ENCODE peak calls at places on chromosomes 3 and 15, in six cellular contexts. H is neuronal stem cell, G is IMR-90, E is trophoblast cell, Z is mesenchymal stem cell, A is H1. R is an unnamed sample.

GRCh38 chr15:42072141-42072685 is 22.1 kb downstream of the PLA2G4D start:
- DNase-seq in H (no peak), A (no peak), G (no peak), E (no peak), Z (no peak), R (no peak)

GRCh38 chr3:56664823-56665222 is 18.2 kb downstream of the TASOR start:
- DNase-seq in E (no peak), Z (no peak), H (no peak), G (no peak), A (no peak), R (no peak)

GRCh38 chr15:64855206-64856000 is 13.7 kb downstream of the PLEKHO2 start:
- DNase-seq in G (peak; percentile 65), H (no peak), A (no peak), Z (peak; percentile 42), E (no peak), R (no peak)

GRCh38 chr3:53709856-53710674 is 136.2 kb downstream of the CHDH start:
- DNase-seq in G (peak; percentile 53), H (peak; percentile 71), Z (peak; percentile 68), A (peak; percentile 60), E (peak; percentile 65), R (peak; percentile 85)

GRCh38 chr3:34155108-34155507 is 356.7 kb downstream of the PDCD6IP start:
- DNase-seq in E (no peak), G (no peak), H (no peak), Z (no peak), A (no peak), R (peak; percentile 2)

GRCh38 chr3:111318289-111318688 is 223.7 kb upstream of the CD96 start:
- DNase-seq in E (no peak), G (no peak), A (no peak), Z (no peak), H (no peak), R (no peak)

GRCh38 chr3:188881954-188882641 is 289.7 kb upstream of the TPRG1 start:
- DNase-seq in G (peak; percentile 95), H (no peak), Z (peak; percentile 89), A (no peak), E (peak; percentile 55), R (peak; percentile 58)

GRCh38 chr3:56990295-56991015 is 70.0 kb upstream of the SPATA12 start:
- DNase-seq in H (no peak), G (no peak), Z (no peak), A (no peak), E (no peak), R (no peak)

GRCh38 chr3:138005627-138006026 is 4.3 kb upstream of the CLDN18 start:
- DNase-seq in A (no peak), E (no peak), Z (no peak), G (no peak), H (no peak), R (no peak)

GRCh38 chr3:193586526-193586925 is 6.5 kb upstream of the OPA1 start:
- DNase-seq in G (no peak), E (no peak), H (no peak), Z (no peak), A (no peak), R (no peak)

GRCh38 chr15:79067434-79067833 is 23.1 kb downstream of the RASGRF1 start:
- DNase-seq in H (no peak), G (no peak), Z (no peak), A (no peak), E (no peak), R (no peak)

GRCh38 chr3:67154429-67154828 is 156.3 kb downstream of the KBTBD8 start:
- DNase-seq in E (no peak), Z (no peak), A (peak; percentile 9), H (no peak), G (no peak), R (peak; percentile 60)

GRCh38 chr3:75296858-75297257 is 367.3 kb upstream of the FRG2C start:
- DNase-seq in H (no peak), E (no peak), Z (no peak), A (no peak), G (no peak), R (peak; percentile 23)

GRCh38 chr3:163952499-163952898 is 1125.8 kb downstream of the SI start:
- DNase-seq in G (no peak), H (no peak), A (no peak), Z (no peak), E (no peak), R (no peak)

GRCh38 chr15:100939786-100940185 is 20.6 kb downstream of the LRRK1 start:
- DNase-seq in H (no peak), G (no peak), E (no peak), Z (no peak), A (no peak), R (no peak)

GRCh38 chr3:50524751-50525150 is 21.3 kb upstream of the CACNA2D2 start:
- DNase-seq in A (no peak), Z (no peak), E (no peak), G (no peak), H (no peak), R (no peak)

GRCh38 chr15:76684002-76684401 is 221.1 kb downstream of the SCAPER start:
- DNase-seq in A (no peak), H (no peak), G (no peak), E (no peak), Z (no peak), R (no peak)

GRCh38 chr15:41789662-41790061 is 15.4 kb downstream of the MAPKBP1 start:
- DNase-seq in A (no peak), Z (no peak), E (no peak), H (no peak), G (no peak), R (no peak)

GRCh38 chr15:97998307-97999071 is 38.0 kb downstream of the ARRDC4 start:
- DNase-seq in A (no peak), H (no peak), Z (no peak), G (no peak), E (no peak), R (no peak)

GRCh38 chr3:64351713-64352595 is 126.7 kb upstream of the PRICKLE2 start:
- DNase-seq in G (peak; percentile 54), H (no peak), A (no peak), E (peak; percentile 21), Z (peak; percentile 46), R (no peak)

GRCh38 chr15:28967071-28967470 is 81.3 kb downstream of the APBA2 start:
- DNase-seq in E (no peak), A (no peak), G (peak; percentile 70), H (no peak), Z (no peak), R (no peak)

GRCh38 chr3:48503406-48504050 is 446 bp downstream of the SHISA5 start:
- DNase-seq in H (peak; percentile 33), G (peak; percentile 42), Z (peak; percentile 66), E (peak; percentile 43), A (no peak), R (peak; percentile 75)

GRCh38 chr3:120800625-120801024 is 58.1 kb downstream of the GTF2E1 start:
- DNase-seq in Z (no peak), H (no peak), G (no peak), A (no peak), E (no peak), R (no peak)

GRCh38 chr3:72259755-72260589 is 475.0 kb upstream of the PROK2 start:
- DNase-seq in G (no peak), Z (peak; percentile 70), H (no peak), E (no peak), A (no peak), R (peak; percentile 59)

GRCh38 chr3:33037479-33037878 is 59.5 kb downstream of the GLB1 start:
- DNase-seq in H (no peak), Z (no peak), G (no peak), A (no peak), E (no peak), R (no peak)

GRCh38 chr15:65638681-65639089 is 16.9 kb downstream of the SLC24A1 start:
- DNase-seq in E (no peak), H (peak; percentile 63), Z (peak; percentile 85), A (no peak), G (peak; percentile 81), R (peak; percentile 87)

GRCh38 chr3:39205919-39206516 is 13.6 kb upstream of the XIRP1 start:
- DNase-seq in A (no peak), Z (no peak), G (no peak), E (no peak), H (no peak), R (no peak)

GRCh38 chr3:195307711-195308110 is 36.8 kb upstream of the XXYLT1 start:
- DNase-seq in E (no peak), G (no peak), H (no peak), A (no peak), Z (no peak), R (no peak)

GRCh38 chr15:98121957-98122356 is 161.5 kb downstream of the ARRDC4 start:
- DNase-seq in G (no peak), Z (peak; percentile 30), A (no peak), H (no peak), E (no peak), R (peak; percentile 50)

GRCh38 chr15:58378241-58379085 is 53.3 kb upstream of the LIPC start:
- DNase-seq in G (peak; percentile 54), A (no peak), H (no peak), Z (peak; percentile 52), E (no peak), R (no peak)

GRCh38 chr15:58369956-58370355 is 61.8 kb upstream of the LIPC start:
- DNase-seq in H (no peak), A (no peak), Z (no peak), G (no peak), E (peak; percentile 68), R (no peak)

GRCh38 chr15:58369261-58369699 is 62.5 kb upstream of the LIPC start:
- DNase-seq in E (no peak), Z (peak; percentile 89), H (no peak), G (peak; percentile 95), A (no peak), R (no peak)

GRCh38 chr15:58377193-58377592 is 54.6 kb upstream of the LIPC start:
- DNase-seq in H (no peak), A (no peak), G (no peak), Z (no peak), E (no peak), R (no peak)

GRCh38 chr15:58374147-58374546 is 57.6 kb upstream of the LIPC start:
- DNase-seq in A (no peak), Z (no peak), H (no peak), G (no peak), E (peak; percentile 36), R (no peak)
- H2BK5ac ChIP-seq in A (no peak overlapping the region), Z (no peak overlapping the region), H (no peak overlapping the region), G (no peak overlapping the region), E (no peak overlapping the region), R (no peak overlapping the region)

DNA sequence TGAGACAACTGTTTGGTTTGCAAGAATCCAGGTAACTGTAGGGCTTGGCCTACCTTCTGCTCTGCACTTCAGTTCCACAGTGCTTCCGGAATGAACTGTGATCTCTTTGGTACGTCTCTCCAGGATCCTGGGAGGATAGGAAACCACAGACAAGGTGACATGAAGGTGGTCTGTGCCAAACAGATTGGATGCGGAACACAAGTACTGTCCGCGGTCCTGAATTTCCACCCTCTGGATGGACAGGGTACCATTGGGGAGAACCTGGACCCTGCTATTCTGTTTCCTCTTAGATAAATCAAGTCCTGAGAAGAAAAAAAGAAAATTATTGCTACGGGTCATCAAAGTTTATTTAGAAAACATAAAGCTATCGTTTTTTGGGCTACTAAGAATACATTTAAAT is 17.3 kb downstream of the IGSF10 start:
- DNase-seq in H (peak; percentile 29), E (no peak), G (no peak), Z (no peak), A (no peak), R (peak; percentile 39)
- H3K4me3 ChIP-seq in H (no peak overlapping the region), E (no peak overlapping the region), G (no peak overlapping the region), Z (no peak overlapping the region), A (no peak overlapping the region), R (no peak overlapping the region)

GRCh38 chr3:152455989-152456388 is 187.3 kb downstream of the MBNL1 start:
- DNase-seq in Z (no peak), E (no peak), H (no peak), G (no peak), A (no peak), R (no peak)
- H2BK5ac ChIP-seq in Z (no peak overlapping the region), E (no peak overlapping the region), H (no peak overlapping the region), G (no peak overlapping the region), A (no peak overlapping the region), R (no peak overlapping the region)

GRCh38 chr15:59438891-59439290 is 905 bp downstream of the FAM81A start:
- DNase-seq in Z (peak; percentile 1), G (no peak), A (no peak), E (no peak), H (no peak), R (no peak)
- H3K4me3 ChIP-seq in Z (no peak overlapping the region), G (no peak overlapping the region), A (no peak overlapping the region), E (no peak overlapping the region), H (no peak overlapping the region), R (no peak overlapping the region)

R was measured in mesendoderm.